ENCODE peak calls at places on chromosomes 6 and 20, in ten cellular contexts. Q, O, K, X, S, P, H, Z, F and I are unnamed samples. For H3K9me3, the result is how much of the 10 kb centered on the place peaks cover.

GRCh38 chr6:37365791-37366190 is 12.0 kb downstream of the RNF8 start:
- DNase-seq in Q (no peak), O (no peak), K (no peak), X (no peak), S (no peak), P (no peak), H (peak), Z (no peak), F (no peak), I (no peak)

GRCh38 chr6:135280375-135281136 is 99.4 kb downstream of the MYB start:
- DNase-seq in Q (no peak), O (no peak), K (no peak), X (no peak), S (peak), P (no peak), H (no peak), Z (peak), F (no peak), I (no peak)

GRCh38 chr6:112155900-112156299 is 68.5 kb downstream of the FAM229B start:
- DNase-seq in Q (no peak), O (no peak), K (no peak), X (no peak), S (no peak), P (no peak), H (no peak), Z (no peak), F (no peak), I (no peak)

GRCh38 chr6:112839525-112839961 is 492.4 kb downstream of the RFPL4B start:
- DNase-seq in Q (no peak), O (peak), K (no peak), X (no peak), S (peak), P (no peak), H (no peak), Z (no peak), F (no peak), I (no peak)

GRCh38 chr20:32965115-32965514 is 39.1 kb downstream of the SUN5 start:
- DNase-seq in Q (no peak), O (no peak), K (no peak), X (no peak), S (no peak), P (peak), H (no peak), Z (no peak), F (peak), I (no peak)

GRCh38 chr20:39107741-39108140 is 145.6 kb downstream of the DHX35 start:
- DNase-seq in Q (no peak), O (no peak), K (no peak), X (no peak), S (no peak), P (no peak), H (no peak), Z (no peak), F (no peak), I (no peak)

GRCh38 chr6:114281496-114281895 is 61.3 kb downstream of the HS3ST5 start:
- DNase-seq in Q (no peak), O (no peak), K (no peak), X (no peak), S (no peak), P (no peak), H (no peak), Z (no peak), F (no peak), I (no peak)

GRCh38 chr6:121309768-121310473 is 24.4 kb downstream of the TBC1D32 start:
- DNase-seq in Q (no peak), O (no peak), K (no peak), X (no peak), S (peak), P (no peak), H (no peak), Z (no peak), F (no peak), I (no peak)

GRCh38 chr6:149224399-149224798 is 93.1 kb upstream of the TAB2 start:
- DNase-seq in Q (no peak), O (no peak), K (no peak), X (no peak), S (no peak), P (no peak), H (no peak), Z (no peak), F (no peak), I (no peak)

GRCh38 chr6:166705070-166705469 is 78.0 kb upstream of the RPS6KA2 start:
- DNase-seq in Q (no peak), O (no peak), K (no peak), X (no peak), S (no peak), P (no peak), H (no peak), Z (no peak), F (no peak), I (no peak)

GRCh38 chr6:11853678-11854417 is 75.2 kb upstream of the ADTRP start:
- DNase-seq in Q (no peak), O (no peak), K (no peak), X (no peak), S (no peak), P (no peak), H (no peak), Z (no peak), F (no peak), I (no peak)

GRCh38 chr20:58464838-58465237 is 50.4 kb downstream of the APCDD1L start:
- DNase-seq in Q (no peak), O (no peak), K (no peak), X (no peak), S (no peak), P (no peak), H (no peak), Z (peak), F (peak), I (no peak)
- H3K27ac ChIP-seq in Q (no peak), O (no peak), K (no peak), X (no peak), S (no peak), P (no peak), H (no peak), Z (no peak), F (no peak), I (no peak)

GRCh38 chr6:76262240-76262639 is 189.8 kb upstream of the IMPG1 start:
- DNase-seq in Q (no peak), O (no peak), K (no peak), X (no peak), S (no peak), P (no peak), H (no peak), Z (no peak), F (no peak), I (no peak)
- H3K9me3 ChIP-seq in Q (under half), O (under half), K (under half), X (under half), S (under half), P (under half), H (under half), Z (under half), F (under half), I (under half)

GRCh38 chr20:50395914-50396488 is 114.2 kb upstream of the PTPN1 start:
- DNase-seq in Q (no peak), O (no peak), K (no peak), X (no peak), S (no peak), P (no peak), H (no peak), Z (no peak), F (no peak), I (no peak)
- H3K27ac ChIP-seq in Q (peak), O (peak), K (peak), X (peak), S (no peak), P (peak), H (no peak), Z (no peak), F (no peak), I (no peak)

GRCh38 chr6:61203966-61204496 is 1082.0 kb downstream of the KHDRBS2 start:
- DNase-seq in Q (no peak), O (no peak), K (no peak), X (no peak), S (no peak), P (no peak), H (no peak), Z (no peak), F (no peak), I (no peak)
- H3K9me3 ChIP-seq in Q (under half), O (under half), K (under half), X (under half), S (under half), P (under half), H (under half), Z (under half), F (under half), I (under half)

GRCh38 chr6:169158182-169158573 is 95.5 kb downstream of the THBS2 start:
- DNase-seq in Q (no peak), O (peak), K (no peak), X (no peak), S (no peak), P (no peak), H (no peak), Z (no peak), F (no peak), I (no peak)

GRCh38 chr6:169159331-169159730 is 94.3 kb downstream of the THBS2 start:
- DNase-seq in Q (no peak), O (no peak), K (no peak), X (no peak), S (no peak), P (no peak), H (no peak), Z (no peak), F (no peak), I (no peak)

GRCh38 chr6:169160091-169160854 is 93.4 kb downstream of the THBS2 start:
- DNase-seq in Q (no peak), O (no peak), K (no peak), X (no peak), S (no peak), P (no peak), H (no peak), Z (no peak), F (no peak), I (no peak)

GRCh38 chr6:169157474-169158181 is 96.0 kb downstream of the THBS2 start:
- DNase-seq in Q (no peak), O (no peak), K (no peak), X (no peak), S (no peak), P (peak), H (no peak), Z (no peak), F (no peak), I (no peak)

DNA sequence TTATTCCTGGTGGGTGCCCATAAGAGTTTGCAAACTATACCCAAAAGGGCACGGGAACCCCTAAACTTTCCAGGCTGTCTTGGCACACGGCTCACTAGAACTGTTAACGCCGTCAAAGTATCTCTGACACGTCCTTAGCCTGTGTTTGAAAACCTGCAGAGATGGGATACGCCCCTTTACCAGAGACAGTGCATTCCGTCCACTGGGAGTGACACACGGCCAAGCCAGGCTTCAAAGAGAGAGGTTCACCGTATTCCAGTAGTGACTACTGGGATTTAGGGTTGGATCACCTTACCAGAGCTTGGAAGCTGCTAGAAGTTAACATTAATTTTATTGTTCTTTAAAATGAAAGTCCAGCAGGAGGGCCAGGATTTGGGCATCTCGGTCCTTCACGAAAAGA is 94.9 kb downstream of the THBS2 start:
- DNase-seq in Q (no peak), O (no peak), K (no peak), X (no peak), S (no peak), P (no peak), H (no peak), Z (no peak), F (no peak), I (no peak)
- H3K27ac ChIP-seq in Q (no peak), O (no peak), K (no peak), X (peak), S (peak), P (peak), H (no peak), Z (no peak), F (no peak), I (no peak)

GRCh38 chr6:27451660-27452390 is 21.1 kb downstream of the ZNF184 start:
- DNase-seq in Q (no peak), O (no peak), K (no peak), X (no peak), S (no peak), P (no peak), H (no peak), Z (no peak), F (no peak), I (no peak)

GRCh38 chr6:27448456-27448855 is 24.4 kb downstream of the ZNF184 start:
- DNase-seq in Q (no peak), O (no peak), K (no peak), X (no peak), S (no peak), P (no peak), H (no peak), Z (no peak), F (no peak), I (no peak)

GRCh38 chr6:27452496-27452897 is 20.4 kb downstream of the ZNF184 start:
- DNase-seq in Q (no peak), O (no peak), K (no peak), X (no peak), S (no peak), P (no peak), H (peak), Z (no peak), F (no peak), I (no peak)
- H3K9me3 ChIP-seq in Q (under half), O (under half), K (half or more), X (half or more), S (under half), P (half or more), H (half or more), Z (half or more), F (under half), I (half or more)

GRCh38 chr6:127816643-127817042 is 84.2 kb downstream of the THEMIS start:
- DNase-seq in Q (no peak), O (no peak), K (no peak), X (no peak), S (no peak), P (no peak), H (no peak), Z (no peak), F (no peak), I (no peak)
- H3K27ac ChIP-seq in Q (no peak), O (no peak), K (no peak), X (no peak), S (no peak), P (no peak), H (no peak), Z (no peak), F (no peak), I (no peak)

GRCh38 chr6:2327591-2327990 is 82.2 kb upstream of the GMDS start:
- DNase-seq in Q (no peak), O (no peak), K (no peak), X (no peak), S (no peak), P (no peak), H (no peak), Z (no peak), F (no peak), I (no peak)

GRCh38 chr6:2324166-2324953 is 79.0 kb upstream of the GMDS start:
- DNase-seq in Q (no peak), O (no peak), K (no peak), X (no peak), S (no peak), P (no peak), H (no peak), Z (no peak), F (no peak), I (no peak)
- H3K9me3 ChIP-seq in Q (under half), O (under half), K (under half), X (under half), S (under half), P (under half), H (under half), Z (under half), F (under half), I (under half)